ENCODE peak calls at places on chromosomes 7 and 10, in four cellular contexts. One of them, this sample, is unnamed.
A peak's percentile ranks its signal among the peaks of the same experiment; 100 is the strongest.

GRCh38 chr10:112750427-112751167 is 199.4 kb upstream of the TCF7L2 start:
- DNase-seq in HAP-1: no peak
- DNase-seq in H7: no peak
- DNase-seq in body of pancreas: no peak
- DNase-seq in this sample: no peak

GRCh38 chr7:67343114-67343513 is 346.5 kb downstream of the TYW1 start:
- DNase-seq in HAP-1: no peak
- DNase-seq in H7: no peak
- DNase-seq in body of pancreas: no peak
- DNase-seq in this sample: no peak

GRCh38 chr7:75655536-75655935 is 83.2 kb downstream of the HIP1 start:
- DNase-seq in HAP-1: no peak
- DNase-seq in H7: no peak
- DNase-seq in body of pancreas: no peak
- DNase-seq in this sample: no peak

GRCh38 chr7:1457059-1457948 is 2.0 kb downstream of the MICALL2 start:
- DNase-seq in HAP-1: no peak
- DNase-seq in H7: no peak
- DNase-seq in body of pancreas: no peak
- DNase-seq in this sample: no peak

GRCh38 chr7:64557601-64558322 is 5.1 kb downstream of the ZNF680 start:
- DNase-seq in HAP-1: no peak
- DNase-seq in H7: no peak
- DNase-seq in body of pancreas: no peak
- DNase-seq in this sample: peak; percentile 22

GRCh38 chr7:75987805-75988630 is 6.4 kb downstream of the TMEM120A start:
- DNase-seq in HAP-1: no peak
- DNase-seq in H7: peak; percentile 65
- DNase-seq in body of pancreas: no peak
- DNase-seq in this sample: no peak

GRCh38 chr7:151877911-151878835 is 1.3 kb upstream of the PRKAG2 start:
- DNase-seq in HAP-1: no peak
- DNase-seq in H7: peak; percentile 70
- DNase-seq in body of pancreas: no peak
- DNase-seq in this sample: no peak

GRCh38 chr10:77179015-77179695 is 458.5 kb downstream of the KCNMA1 start:
- DNase-seq in HAP-1: no peak
- DNase-seq in H7: peak; percentile 7
- DNase-seq in body of pancreas: peak; percentile 34
- DNase-seq in this sample: peak; percentile 21

GRCh38 chr10:124708246-124708779 is 35.9 kb downstream of the FAM53B start:
- DNase-seq in HAP-1: no peak
- DNase-seq in H7: no peak
- DNase-seq in body of pancreas: no peak
- DNase-seq in this sample: no peak

GRCh38 chr10:119231654-119232053 is 24.3 kb downstream of the GRK5 start:
- DNase-seq in HAP-1: no peak
- DNase-seq in H7: no peak
- DNase-seq in body of pancreas: no peak
- DNase-seq in this sample: no peak

GRCh38 chr7:136399378-136399777 is 422.2 kb upstream of the MTPN start:
- DNase-seq in HAP-1: no peak
- DNase-seq in H7: peak; percentile 6
- DNase-seq in body of pancreas: no peak
- DNase-seq in this sample: no peak

GRCh38 chr7:42549212-42549611 is 312.2 kb upstream of the GLI3 start:
- DNase-seq in HAP-1: no peak
- DNase-seq in H7: no peak
- DNase-seq in body of pancreas: no peak
- DNase-seq in this sample: no peak

GRCh38 chr7:123533553-123533917 is 860 bp downstream of the IQUB start:
- DNase-seq in HAP-1: no peak
- DNase-seq in H7: no peak
- DNase-seq in body of pancreas: no peak
- DNase-seq in this sample: no peak

DNA sequence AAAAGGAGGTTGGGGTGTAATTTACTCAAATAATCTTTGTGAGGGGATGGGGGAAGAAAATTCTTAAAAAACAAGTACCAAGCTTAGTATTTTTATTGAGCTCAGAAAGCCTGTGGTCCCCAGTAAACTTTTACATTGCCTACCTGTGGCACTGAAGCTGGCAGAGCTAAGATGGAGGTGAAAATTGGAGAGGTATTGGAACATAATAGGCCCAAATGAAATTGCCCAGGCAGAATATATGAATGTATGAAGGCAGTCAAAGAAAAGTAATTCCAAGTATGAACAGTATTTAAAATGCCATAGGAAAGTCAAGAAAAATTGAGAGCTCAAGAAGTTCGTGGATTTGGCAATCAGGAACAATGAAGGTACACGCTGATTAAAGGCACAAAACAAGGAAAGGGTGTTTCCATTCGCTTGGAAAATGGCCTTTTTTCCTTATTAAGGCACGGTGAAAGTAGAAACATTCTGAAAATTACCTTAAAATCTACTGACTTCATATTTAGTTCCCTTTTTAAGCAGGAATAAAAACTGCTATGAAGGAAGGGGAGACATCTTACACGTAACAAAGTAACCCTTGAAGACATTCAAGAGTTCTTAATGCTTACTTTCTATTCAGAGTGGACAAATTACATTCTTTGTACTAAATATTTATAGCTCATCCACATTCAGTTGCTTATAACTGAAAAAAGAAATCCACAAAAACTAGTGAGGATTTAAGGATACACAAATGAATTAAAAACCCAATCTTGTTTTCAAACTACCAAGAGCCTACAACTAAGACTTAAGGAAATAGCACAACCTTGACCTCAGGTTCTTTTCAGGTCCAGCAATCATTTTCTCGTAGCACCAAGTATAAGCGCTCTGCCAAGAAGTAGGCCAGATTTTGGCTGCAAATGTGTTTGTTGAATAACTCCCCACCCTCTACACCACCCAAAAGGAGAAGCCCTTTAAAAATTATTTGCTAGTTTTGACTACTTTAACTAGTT is 3.2 kb upstream of the KMT2E start:
- DNase-seq in HAP-1: peak; percentile 40
- DNase-seq in H7: no peak
- DNase-seq in body of pancreas: no peak
- DNase-seq in this sample: no peak
- H3K4me3 ChIP-seq in HAP-1: peak overlapping the region; percentile 85
- H3K4me3 ChIP-seq in H7: peak overlapping the region; percentile 97
- H3K4me3 ChIP-seq in body of pancreas: peak overlapping the region; percentile 10
- H3K4me3 ChIP-seq in this sample: peak overlapping the region; percentile 84

GRCh38 chr10:24707445-24707844 is 16.2 kb downstream of the ARHGAP21 start:
- DNase-seq in HAP-1: no peak
- DNase-seq in H7: no peak
- DNase-seq in body of pancreas: no peak
- DNase-seq in this sample: no peak

GRCh38 chr10:24703700-24704099 is 20.0 kb downstream of the ARHGAP21 start:
- DNase-seq in HAP-1: no peak
- DNase-seq in H7: no peak
- DNase-seq in body of pancreas: no peak
- DNase-seq in this sample: no peak

GRCh38 chr10:24711465-24711864 is 12.2 kb downstream of the ARHGAP21 start:
- DNase-seq in HAP-1: no peak
- DNase-seq in H7: no peak
- DNase-seq in body of pancreas: no peak
- DNase-seq in this sample: no peak

GRCh38 chr10:24708081-24708480 is 15.6 kb downstream of the ARHGAP21 start:
- DNase-seq in HAP-1: no peak
- DNase-seq in H7: no peak
- DNase-seq in body of pancreas: no peak
- DNase-seq in this sample: no peak

GRCh38 chr10:24706479-24707118 is 17.1 kb downstream of the ARHGAP21 start:
- DNase-seq in HAP-1: no peak
- DNase-seq in H7: no peak
- DNase-seq in body of pancreas: no peak
- DNase-seq in this sample: no peak
- H3K4me3 ChIP-seq in HAP-1: no peak overlapping the region
- H3K4me3 ChIP-seq in H7: no peak overlapping the region
- H3K4me3 ChIP-seq in body of pancreas: no peak overlapping the region
- H3K4me3 ChIP-seq in this sample: no peak overlapping the region

GRCh38 chr10:70482982-70483760 is 4.6 kb downstream of the PALD1 start:
- DNase-seq in HAP-1: no peak
- DNase-seq in H7: peak; percentile 43
- DNase-seq in body of pancreas: no peak
- DNase-seq in this sample: no peak
- H3K4me3 ChIP-seq in HAP-1: no peak overlapping the region
- H3K4me3 ChIP-seq in H7: no peak overlapping the region
- H3K4me3 ChIP-seq in body of pancreas: no peak overlapping the region
- H3K4me3 ChIP-seq in this sample: no peak overlapping the region

GRCh38 chr7:80636709-80637108 is 1.7 kb upstream of the CD36 start:
- DNase-seq in HAP-1: no peak
- DNase-seq in H7: no peak
- DNase-seq in body of pancreas: no peak
- DNase-seq in this sample: no peak

GRCh38 chr7:80637453-80637852 is 989 bp upstream of the CD36 start:
- DNase-seq in HAP-1: no peak
- DNase-seq in H7: no peak
- DNase-seq in body of pancreas: no peak
- DNase-seq in this sample: no peak

GRCh38 chr7:80635998-80636397 is 2.4 kb upstream of the CD36 start:
- DNase-seq in HAP-1: no peak
- DNase-seq in H7: no peak
- DNase-seq in body of pancreas: no peak
- DNase-seq in this sample: no peak

GRCh38 chr7:80634505-80634904 is 3.9 kb upstream of the CD36 start:
- DNase-seq in HAP-1: no peak
- DNase-seq in H7: no peak
- DNase-seq in body of pancreas: no peak
- DNase-seq in this sample: no peak

GRCh38 chr7:80635533-80635932 is 2.9 kb upstream of the CD36 start:
- DNase-seq in HAP-1: no peak
- DNase-seq in H7: no peak
- DNase-seq in body of pancreas: no peak
- DNase-seq in this sample: no peak
- H3K4me3 ChIP-seq in HAP-1: no peak overlapping the region
- H3K4me3 ChIP-seq in H7: no peak overlapping the region
- H3K4me3 ChIP-seq in body of pancreas: no peak overlapping the region
- H3K4me3 ChIP-seq in this sample: no peak overlapping the region

DNA sequence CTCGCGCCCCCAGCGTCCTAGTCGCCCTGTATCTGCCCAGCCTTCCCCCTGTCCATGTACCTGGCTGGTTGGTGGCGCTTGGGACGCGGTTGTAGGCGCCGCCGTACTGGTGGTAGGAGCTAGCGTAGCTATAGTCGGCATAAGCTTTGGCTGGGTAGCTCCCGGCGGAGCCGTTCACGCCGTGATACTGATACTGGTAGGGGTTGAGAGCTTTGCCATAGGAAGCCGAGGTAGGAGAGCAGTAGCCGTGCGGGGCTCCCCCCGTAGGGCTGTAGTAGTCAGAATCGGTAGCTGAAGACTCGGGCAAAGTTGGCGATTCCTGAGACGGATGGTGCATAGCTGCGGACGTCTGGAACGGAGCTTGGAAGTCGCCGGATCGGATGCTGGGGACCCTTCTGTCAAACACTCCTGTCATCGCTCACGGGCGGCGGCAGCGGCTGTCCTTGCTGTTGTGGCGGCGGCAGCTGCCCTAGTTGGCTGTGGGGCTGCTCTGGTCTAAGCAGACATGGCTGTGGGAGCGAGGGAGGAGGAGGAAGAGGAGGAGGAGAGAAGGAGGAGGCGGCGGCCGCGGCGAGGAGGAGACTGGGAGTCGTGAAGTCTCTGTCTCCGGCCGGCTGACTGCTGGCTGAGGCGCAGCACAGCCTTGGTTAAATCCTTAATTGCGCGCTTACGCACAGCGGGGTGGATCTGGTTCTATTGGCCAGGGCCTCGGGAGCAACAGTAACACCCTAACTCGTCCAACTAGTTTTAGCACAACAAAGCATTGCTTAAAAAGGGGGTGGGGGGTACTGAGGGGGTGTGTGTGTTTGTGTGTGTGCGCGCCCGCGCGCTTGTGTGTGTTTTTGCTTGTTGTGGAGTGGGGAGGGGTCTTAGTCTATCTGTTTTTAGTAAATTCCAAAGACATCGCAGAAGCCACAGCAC is at the start of gene DLX5:
- DNase-seq in HAP-1: peak; percentile 83
- DNase-seq in H7: peak; percentile 86
- DNase-seq in body of pancreas: no peak
- DNase-seq in this sample: peak; percentile 77
- H3K4me3 ChIP-seq in HAP-1: peak within 1 kb of the TSS; percentile 59
- H3K4me3 ChIP-seq in H7: peak within 1 kb of the TSS; percentile 13
- H3K4me3 ChIP-seq in body of pancreas: no peak within 1 kb of the TSS
- H3K4me3 ChIP-seq in this sample: peak within 1 kb of the TSS; percentile 81

GRCh38 chr7:127250312-127251047 is 2.3 kb downstream of the GRM8 start:
- DNase-seq in HAP-1: no peak
- DNase-seq in H7: no peak
- DNase-seq in body of pancreas: no peak
- DNase-seq in this sample: no peak

GRCh38 chr7:127251048-127251451 is 1.7 kb downstream of the GRM8 start:
- DNase-seq in HAP-1: no peak
- DNase-seq in H7: peak; percentile 24
- DNase-seq in body of pancreas: no peak
- DNase-seq in this sample: no peak

GRCh38 chr7:127239814-127240213 is 12.9 kb downstream of the GRM8 start:
- DNase-seq in HAP-1: no peak
- DNase-seq in H7: peak; percentile 30
- DNase-seq in body of pancreas: no peak
- DNase-seq in this sample: peak; percentile 31

DNA sequence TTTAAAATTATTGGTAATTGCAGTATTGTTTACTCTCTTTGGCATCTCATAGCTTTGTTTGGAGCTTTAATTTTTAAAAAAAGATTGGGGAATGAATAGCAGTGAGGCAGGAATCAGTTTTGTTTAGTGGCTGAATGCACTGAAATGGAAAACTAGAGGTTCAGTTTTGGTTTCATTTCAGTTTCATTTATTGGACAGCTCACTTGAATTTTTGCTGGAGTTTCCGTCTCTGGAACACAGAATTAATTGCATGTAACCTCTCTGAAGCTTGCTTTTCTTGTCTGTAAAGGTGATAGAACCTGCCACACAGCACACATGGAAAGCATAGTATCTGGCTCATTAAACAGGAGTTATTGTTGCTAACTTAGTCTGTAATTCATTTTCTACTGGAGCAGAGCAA is 7.2 kb downstream of the GRM8 start:
- DNase-seq in HAP-1: no peak
- DNase-seq in H7: no peak
- DNase-seq in body of pancreas: no peak
- DNase-seq in this sample: no peak
- H3K4me3 ChIP-seq in HAP-1: no peak overlapping the region
- H3K4me3 ChIP-seq in H7: no peak overlapping the region
- H3K4me3 ChIP-seq in body of pancreas: no peak overlapping the region
- H3K4me3 ChIP-seq in this sample: no peak overlapping the region

DNA sequence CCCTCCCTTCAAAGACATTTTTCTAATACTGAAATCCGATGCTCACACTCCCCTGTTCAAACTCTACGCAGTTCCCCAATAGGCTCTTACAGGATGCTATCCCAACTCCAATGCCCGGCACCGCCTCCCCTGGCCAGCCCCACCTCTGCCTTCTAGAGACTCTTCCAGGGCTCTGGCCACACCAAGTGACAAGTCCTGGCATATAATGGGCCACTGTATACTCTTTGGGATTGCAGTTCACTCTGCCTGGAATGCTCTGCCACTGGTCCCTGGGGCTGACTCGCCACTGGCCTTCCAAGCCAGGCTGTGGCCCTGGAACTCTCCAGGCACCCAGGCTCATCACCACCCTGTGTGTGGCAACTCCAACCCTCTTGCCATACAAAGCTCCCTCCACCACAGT is 3.1 kb upstream of the BRI3 start:
- DNase-seq in HAP-1: no peak
- DNase-seq in H7: peak; percentile 46
- DNase-seq in body of pancreas: no peak
- DNase-seq in this sample: no peak
- H3K4me3 ChIP-seq in HAP-1: no peak overlapping the region
- H3K4me3 ChIP-seq in H7: no peak overlapping the region
- H3K4me3 ChIP-seq in body of pancreas: no peak overlapping the region
- H3K4me3 ChIP-seq in this sample: no peak overlapping the region

This sample was measured in WERI-Rb-1.